ENCODE peak calls at places on chromosome 5, in nine cellular contexts. V, F, D, C, E, Y, X, Z and T are unnamed samples.

GRCh38 chr5:83473344-83474169 is 2.0 kb downstream of the VCAN start:
- DNase-seq in D (no peak), E (peak), Y (peak), X (peak), Z (peak), V (peak), F (peak), C (peak), T (peak)

GRCh38 chr5:14873093-14873492 is 1.5 kb upstream of the ANKH start:
- DNase-seq in Z (no peak), X (no peak), D (no peak), V (no peak), C (no peak), F (peak), Y (no peak), E (no peak), T (no peak)

GRCh38 chr5:75566710-75567309 is 44.4 kb upstream of the ANKDD1B start:
- DNase-seq in F (no peak), X (no peak), D (peak), C (peak), V (no peak), Y (peak), E (no peak), Z (peak), T (peak)

GRCh38 chr5:115321309-115321708 is 24.9 kb upstream of the CCDC112 start:
- DNase-seq in Y (no peak), V (no peak), E (peak), C (no peak), Z (no peak), D (no peak), F (no peak), X (no peak), T (no peak)

GRCh38 chr5:65969539-65970393 is 43.4 kb downstream of the ERBIN start:
- DNase-seq in X (no peak), Z (no peak), D (no peak), E (no peak), V (no peak), F (no peak), C (no peak), Y (no peak), T (no peak)

GRCh38 chr5:13478831-13479465 is 465.5 kb downstream of the DNAH5 start:
- DNase-seq in F (peak), Z (no peak), Y (peak), C (no peak), X (no peak), E (peak), D (peak), V (no peak), T (no peak)

GRCh38 chr5:13108281-13108680 is 836.2 kb downstream of the DNAH5 start:
- DNase-seq in X (no peak), V (no peak), F (no peak), D (no peak), E (no peak), C (no peak), Z (no peak), Y (no peak), T (no peak)

GRCh38 chr5:169384661-169385060 is 83.7 kb upstream of the SLIT3 start:
- DNase-seq in V (no peak), C (no peak), F (no peak), Y (no peak), X (no peak), Z (no peak), D (no peak), E (no peak), T (no peak)

GRCh38 chr5:116574682-116575634 is at the start of gene SEMA6A:
- DNase-seq in V (peak), Y (peak), D (peak), E (peak), F (peak), Z (peak), C (peak), X (peak), T (peak)

GRCh38 chr5:172173771-172174170 is 14.3 kb downstream of the STK10 start:
- DNase-seq in Y (no peak), V (no peak), E (no peak), D (no peak), Z (no peak), F (no peak), C (no peak), X (no peak), T (no peak)

GRCh38 chr5:100479079-100479688 is 56.0 kb upstream of the FAM174A start:
- DNase-seq in V (no peak), E (no peak), Z (peak), D (peak), C (no peak), X (no peak), Y (peak), F (peak), T (peak)

GRCh38 chr5:154858972-154859950 is 834 bp downstream of the CNOT8 start:
- DNase-seq in F (no peak), Z (no peak), C (no peak), D (no peak), V (no peak), Y (peak), X (no peak), E (no peak), T (no peak)

GRCh38 chr5:145811834-145812625 is 23.1 kb downstream of the PRELID2 start:
- DNase-seq in Y (peak), D (peak), Z (no peak), E (no peak), C (no peak), V (no peak), F (peak), X (no peak), T (no peak)

GRCh38 chr5:171848006-171848405 is 62.4 kb downstream of the SMIM23 start:
- DNase-seq in X (no peak), Z (no peak), E (no peak), F (no peak), Y (no peak), C (no peak), D (no peak), V (no peak), T (no peak)

GRCh38 chr5:52808316-52808901 is 20.7 kb downstream of the ITGA1 start:
- DNase-seq in C (no peak), Y (no peak), F (no peak), E (no peak), D (no peak), V (no peak), Z (no peak), X (no peak), T (no peak)
- TF ChIP-seq POLR2AphosphoS5 in C (no peak), Y (no peak), F (no peak), E (no peak), D (no peak), V (peak), Z (no peak), X (peak), T (no peak)

GRCh38 chr5:113202904-113203716 is 226.5 kb downstream of the DCP2 start:
- DNase-seq in F (no peak), X (peak), V (no peak), C (no peak), Z (no peak), Y (peak), E (peak), D (peak), T (peak)
- TF ChIP-seq POLR2AphosphoS5 in F (no peak), X (no peak), V (no peak), C (no peak), Z (no peak), Y (no peak), E (peak), D (no peak), T (peak)

DNA sequence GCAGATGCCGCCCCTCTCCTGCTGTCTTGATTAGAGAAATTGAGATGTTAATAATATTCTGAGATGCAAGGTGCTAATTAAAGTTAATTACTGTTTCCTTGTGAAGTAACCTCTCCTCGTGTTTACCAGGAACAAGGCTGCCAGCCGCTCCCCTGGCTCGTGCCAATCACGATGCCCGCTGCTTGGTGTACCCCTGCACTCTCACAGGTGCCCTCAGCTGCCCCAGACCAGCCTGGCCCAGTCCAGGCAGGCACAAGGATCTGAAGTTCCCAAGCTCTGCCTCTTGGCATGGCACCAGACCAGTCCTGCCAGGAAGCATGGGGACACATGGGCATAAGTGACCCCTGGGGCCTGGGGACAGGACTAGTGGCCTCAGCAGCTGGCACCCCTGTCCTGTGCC is 36.4 kb downstream of the PCDH1 start:
- DNase-seq in Z (no peak), X (no peak), E (peak), D (no peak), C (no peak), Y (no peak), F (no peak), V (peak), T (peak)
- TF ChIP-seq POLR2AphosphoS5 in Z (no peak), X (no peak), E (peak), D (no peak), C (no peak), Y (no peak), F (no peak), V (peak), T (no peak)

GRCh38 chr5:142306077-142306502 is 18.7 kb downstream of the SPRY4 start:
- DNase-seq in E (no peak), D (peak), C (no peak), X (no peak), Z (no peak), Y (no peak), F (no peak), V (peak), T (no peak)

GRCh38 chr5:142307491-142307890 is 17.3 kb downstream of the SPRY4 start:
- DNase-seq in Y (no peak), E (no peak), C (no peak), Z (no peak), V (no peak), D (no peak), F (no peak), X (no peak), T (no peak)

GRCh38 chr5:142309747-142310318 is 15.0 kb downstream of the SPRY4 start:
- DNase-seq in V (no peak), Z (no peak), F (no peak), D (no peak), Y (no peak), X (no peak), E (no peak), C (no peak), T (no peak)

GRCh38 chr5:142310803-142311202 is 14.0 kb downstream of the SPRY4 start:
- DNase-seq in D (no peak), X (no peak), C (no peak), F (no peak), Z (no peak), V (no peak), E (no peak), Y (no peak), T (no peak)

GRCh38 chr5:142308358-142308757 is 16.5 kb downstream of the SPRY4 start:
- DNase-seq in X (no peak), C (no peak), E (no peak), Y (no peak), V (no peak), Z (no peak), D (no peak), F (no peak), T (no peak)
- TF ChIP-seq POLR2AphosphoS5 in X (no peak), C (no peak), E (no peak), Y (no peak), V (no peak), Z (no peak), D (no peak), F (peak), T (no peak)

GRCh38 chr5:132667761-132668705 is 5.8 kb upstream of the IL4 start:
- DNase-seq in Y (no peak), F (no peak), V (no peak), Z (no peak), D (no peak), X (no peak), E (peak), C (no peak), T (no peak)

GRCh38 chr5:132668706-132669454 is 4.9 kb upstream of the IL4 start:
- DNase-seq in F (no peak), X (no peak), E (no peak), Z (no peak), V (no peak), Y (no peak), D (no peak), C (no peak), T (no peak)

GRCh38 chr5:132665681-132666080 is 7.7 kb downstream of the IL13 start:
- DNase-seq in D (no peak), C (no peak), F (no peak), V (no peak), E (no peak), Y (no peak), Z (no peak), X (no peak), T (no peak)

GRCh38 chr5:132666310-132667123 is 7.3 kb upstream of the IL4 start:
- DNase-seq in F (no peak), E (no peak), V (no peak), Z (no peak), D (no peak), Y (no peak), X (no peak), C (no peak), T (no peak)

DNA sequence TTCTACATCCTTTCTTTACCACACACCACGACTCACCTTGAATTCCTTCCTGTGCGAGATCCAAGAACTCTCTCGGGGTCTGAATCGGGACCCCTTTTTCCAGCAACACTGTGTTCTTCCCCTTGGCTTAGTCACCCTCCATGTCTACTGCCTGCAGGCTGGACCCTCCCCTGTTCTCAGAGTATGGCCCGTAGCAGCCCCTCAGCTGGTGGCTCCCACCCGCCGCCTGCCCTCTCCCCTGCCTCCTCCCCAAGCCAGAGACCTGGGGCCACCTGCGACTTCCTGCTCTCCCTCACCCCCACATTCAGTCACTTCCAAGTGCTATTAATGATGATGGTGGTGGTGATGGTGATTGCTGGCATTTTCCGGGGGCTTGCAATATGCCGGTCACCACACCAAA is 6.5 kb upstream of the IL4 start:
- DNase-seq in C (no peak), Y (no peak), V (no peak), E (no peak), X (no peak), D (no peak), F (no peak), Z (no peak), T (no peak)
- TF ChIP-seq POLR2AphosphoS5 in C (no peak), Y (no peak), V (no peak), E (no peak), X (no peak), D (no peak), F (no peak), Z (no peak), T (no peak)

DNA sequence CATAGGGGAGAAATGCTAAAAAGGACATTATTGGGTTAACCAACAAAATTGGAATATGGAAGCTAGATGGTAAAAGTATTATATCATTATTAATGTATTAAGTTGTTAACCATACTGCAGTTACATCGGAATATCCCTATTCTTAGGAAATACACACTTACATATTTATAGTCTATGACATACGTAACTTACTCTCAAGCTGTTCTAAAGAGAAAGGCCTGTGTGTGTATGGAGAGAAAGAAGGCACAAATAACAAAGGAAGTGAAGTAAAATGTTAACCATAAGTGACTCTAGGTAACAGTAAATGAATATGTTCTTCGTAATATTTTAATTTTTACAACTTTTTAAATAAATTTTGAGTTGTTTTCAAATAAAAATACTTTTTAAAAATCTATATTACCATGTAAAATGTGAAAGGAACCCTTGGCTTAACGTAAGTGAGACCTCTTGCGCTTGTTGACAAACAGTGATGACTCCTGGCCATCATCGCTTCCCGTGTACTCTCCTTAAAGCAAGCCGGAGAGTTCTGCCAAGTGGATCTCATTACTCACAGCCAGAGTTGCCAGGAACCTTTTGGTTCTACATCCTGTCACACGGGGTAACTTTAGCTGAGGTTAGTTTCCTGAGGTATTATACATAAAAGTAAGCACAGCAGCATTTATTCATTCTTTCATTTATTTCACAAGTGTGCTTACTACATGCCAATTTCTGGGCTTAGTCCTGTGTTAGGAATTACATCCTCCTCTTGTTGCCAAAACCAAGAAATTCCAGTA is 165.4 kb downstream of the EPB41L4A start:
- DNase-seq in Y (peak), F (peak), Z (no peak), X (peak), C (no peak), D (no peak), V (no peak), E (no peak), T (peak)
- TF ChIP-seq POLR2AphosphoS5 in Y (no peak), F (no peak), Z (no peak), X (no peak), C (no peak), D (no peak), V (no peak), E (no peak), T (peak)

GRCh38 chr5:180136661-180137381 is 65.3 kb upstream of the RNF130 start:
- DNase-seq in Z (no peak), C (no peak), V (no peak), X (peak), E (peak), Y (no peak), F (no peak), D (no peak), T (no peak)

GRCh38 chr5:180133551-180133950 is 62.0 kb upstream of the RNF130 start:
- DNase-seq in X (no peak), V (no peak), C (no peak), Y (no peak), D (no peak), E (no peak), Z (no peak), F (no peak), T (no peak)

GRCh38 chr5:180135967-180136641 is 64.5 kb upstream of the RNF130 start:
- DNase-seq in F (no peak), Z (no peak), E (peak), V (no peak), C (no peak), X (peak), Y (no peak), D (no peak), T (no peak)

GRCh38 chr5:180133971-180134508 is 62.5 kb upstream of the RNF130 start:
- DNase-seq in X (no peak), V (no peak), E (peak), F (no peak), Z (no peak), C (no peak), D (no peak), Y (no peak), T (no peak)

GRCh38 chr5:180135128-180135955 is 63.8 kb upstream of the RNF130 start:
- DNase-seq in F (no peak), C (no peak), E (peak), V (no peak), Z (no peak), X (peak), Y (no peak), D (no peak), T (no peak)
- TF ChIP-seq POLR2AphosphoS5 in F (no peak), C (no peak), E (no peak), V (no peak), Z (no peak), X (no peak), Y (no peak), D (no peak), T (no peak)

GRCh38 chr5:5494489-5495402 is 72.3 kb downstream of the ICE1 start:
- DNase-seq in V (peak), X (peak), F (peak), E (peak), D (peak), Z (peak), C (peak), Y (peak), T (peak)
- TF ChIP-seq POLR2AphosphoS5 in V (no peak), X (no peak), F (peak), E (no peak), D (no peak), Z (no peak), C (no peak), Y (no peak), T (no peak)

DNA sequence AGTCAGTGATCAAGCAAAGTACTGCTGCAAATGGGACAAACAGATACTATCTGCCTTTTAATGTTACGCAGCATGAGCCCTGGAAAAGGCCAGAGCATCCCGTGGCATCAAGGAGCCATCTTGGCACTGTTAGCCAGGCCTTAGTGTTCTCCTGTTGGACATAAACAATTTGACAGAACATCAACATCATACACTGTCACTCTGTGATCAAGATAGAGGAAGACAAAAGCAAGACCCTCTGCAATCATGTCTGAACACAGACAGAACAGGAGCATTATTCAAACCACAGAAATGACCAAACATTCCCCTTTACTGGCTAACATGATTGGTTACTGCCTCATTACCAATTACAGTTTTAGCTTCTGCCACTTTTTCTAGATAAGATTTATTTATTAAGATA is 21.2 kb upstream of the ROPN1L start:
- DNase-seq in V (no peak), F (no peak), E (no peak), D (no peak), C (no peak), Y (no peak), X (no peak), Z (no peak), T (no peak)
- TF ChIP-seq POLR2AphosphoS5 in V (no peak), F (no peak), E (no peak), D (no peak), C (no peak), Y (no peak), X (no peak), Z (no peak), T (no peak)